ENCODE peak calls at places on chromosome 2, in five cellular contexts. S is T-cell; G is CD4-positive, CD25-positive, alpha-beta regulatory T cell; K is left colon; F is IMR-90. P is an unnamed sample.

GRCh38 chr2:239399404-239399999 is 1.3 kb downstream of the HDAC4 start:
- DNase-seq in S (peak), G (peak), K (peak), F (peak), P (peak)

GRCh38 chr2:239824866-239825704 is 200.1 kb downstream of the NDUFA10 start:
- DNase-seq in S (no peak), G (no peak), K (no peak), F (no peak), P (no peak)

GRCh38 chr2:122340246-122340645 is 584.8 kb downstream of the TSN start:
- DNase-seq in S (no peak), G (no peak), K (no peak), F (no peak), P (no peak)

GRCh38 chr2:158413581-158413980 is 43.0 kb downstream of the CCDC148 start:
- DNase-seq in S (no peak), G (no peak), K (no peak), F (peak), P (no peak)

GRCh38 chr2:84879595-84880394 is 1.1 kb downstream of the TRABD2A start:
- DNase-seq in S (no peak), G (no peak), K (peak), F (no peak), P (no peak)

GRCh38 chr2:205590759-205591158 is 91.5 kb upstream of the NRP2 start:
- DNase-seq in S (no peak), G (no peak), K (no peak), F (peak), P (no peak)

GRCh38 chr2:216689397-216689796 is 6.0 kb downstream of the IGFBP5 start:
- DNase-seq in S (no peak), G (no peak), K (no peak), F (no peak), P (no peak)

GRCh38 chr2:163191372-163191771 is 352.8 kb upstream of the KCNH7 start:
- DNase-seq in S (no peak), G (no peak), K (peak), F (peak), P (no peak)